ENCODE peak calls at places on chromosome 20, in four cellular contexts. W, A, T and N are unnamed samples.
A peak's percentile ranks its signal among the peaks of the same experiment; 100 is the strongest.

GRCh38 chr20:38450412-38450975 is 15.4 kb upstream of the SNHG17 start:
- DNase-seq in W (peak; percentile 49), A (no peak), T (no peak), N (peak; percentile 66)

GRCh38 chr20:42697962-42698361 is 491.7 kb downstream of the PTPRT start:
- DNase-seq in W (no peak), A (no peak), T (no peak), N (no peak)

GRCh38 chr20:32036716-32037355 is 15.2 kb upstream of the HCK start:
- DNase-seq in W (peak; percentile 47), A (no peak), T (no peak), N (no peak)

GRCh38 chr20:5504061-5504739 is 187.4 kb upstream of the PROKR2 start:
- DNase-seq in W (no peak), A (peak; percentile 68), T (no peak), N (no peak)

GRCh38 chr20:31764641-31765305 is 25.7 kb downstream of the TPX2 start:
- DNase-seq in W (peak; percentile 70), A (no peak), T (no peak), N (no peak)

GRCh38 chr20:10313215-10313614 is 94.6 kb downstream of the SNAP25 start:
- DNase-seq in W (no peak), A (no peak), T (no peak), N (no peak)

GRCh38 chr20:44619294-44619693 is 32.2 kb downstream of the ADA start:
- DNase-seq in W (no peak), A (no peak), T (no peak), N (no peak)

GRCh38 chr20:52219441-52219840 is 27.9 kb upstream of the ZFP64 start:
- DNase-seq in W (peak; percentile 2), A (peak; percentile 36), T (no peak), N (peak; percentile 38)

GRCh38 chr20:15131176-15131575 is 793.8 kb upstream of the FLRT3 start:
- DNase-seq in W (no peak), A (no peak), T (no peak), N (no peak)

GRCh38 chr20:40251284-40251932 is 437.6 kb downstream of the MAFB start:
- DNase-seq in W (peak; percentile 15), A (peak; percentile 77), T (peak; percentile 76), N (peak; percentile 76)

GRCh38 chr20:32603046-32603726 is 18.1 kb upstream of the NOL4L start:
- DNase-seq in W (no peak), A (no peak), T (no peak), N (no peak)

GRCh38 chr20:8652396-8652795 is 416.5 kb upstream of the PLCB4 start:
- DNase-seq in W (no peak), A (no peak), T (no peak), N (no peak)
- H3K56ac ChIP-seq in W (no peak overlapping the region), A (no peak overlapping the region), T (no peak overlapping the region), N (no peak overlapping the region)

GRCh38 chr20:63947638-63948456 is 8.4 kb downstream of the UCKL1 start:
- DNase-seq in W (no peak), A (no peak), T (no peak), N (no peak)
- H3K4ac ChIP-seq in W (no peak overlapping the region), A (no peak overlapping the region), T (no peak overlapping the region), N (no peak overlapping the region)

GRCh38 chr20:45836841-45837240 is 3.2 kb downstream of the SNX21 start:
- DNase-seq in W (no peak), A (no peak), T (no peak), N (no peak)

GRCh38 chr20:45833883-45834796 is 541 bp downstream of the SNX21 start:
- DNase-seq in W (peak; percentile 49), A (peak; percentile 89), T (peak; percentile 93), N (peak; percentile 79)

GRCh38 chr20:45834797-45835161 is 1.2 kb downstream of the SNX21 start:
- DNase-seq in W (no peak), A (no peak), T (no peak), N (no peak)

GRCh38 chr20:45833030-45833882 is at the start of gene SNX21:
- DNase-seq in W (peak; percentile 94), A (peak; percentile 89), T (peak; percentile 90), N (peak; percentile 88)

GRCh38 chr20:45835230-45836224 is 1.9 kb downstream of the SNX21 start:
- DNase-seq in W (peak; percentile 47), A (no peak), T (no peak), N (no peak)
- H3K56ac ChIP-seq in W (no peak overlapping the region), A (no peak overlapping the region), T (no peak overlapping the region), N (no peak overlapping the region)

DNA sequence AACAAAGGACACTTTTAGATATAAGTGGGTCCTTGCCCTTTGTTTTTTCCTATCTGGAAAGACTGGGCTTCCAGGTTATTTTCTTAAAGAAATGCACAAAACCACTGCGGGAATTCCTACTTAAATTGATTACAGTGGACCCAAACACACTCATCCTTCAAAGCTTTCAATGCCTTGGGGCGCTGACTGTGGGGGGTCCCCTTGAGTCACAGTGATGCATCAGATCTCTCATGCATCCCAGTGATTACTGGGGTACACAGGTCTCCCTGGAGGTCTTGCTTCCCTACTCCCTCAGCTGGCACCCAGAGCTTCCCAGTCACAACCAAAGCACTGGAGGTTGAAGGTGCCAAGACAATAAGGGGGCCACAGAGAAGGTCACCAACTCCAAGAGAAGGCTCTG is 20.7 kb downstream of the ABHD12 start:
- DNase-seq in W (no peak), A (no peak), T (no peak), N (no peak)
- H3K4ac ChIP-seq in W (no peak overlapping the region), A (no peak overlapping the region), T (no peak overlapping the region), N (no peak overlapping the region)

GRCh38 chr20:61736751-61737310 is 328.9 kb downstream of the TAF4 start:
- DNase-seq in W (no peak), A (no peak), T (no peak), N (no peak)
- H3K56ac ChIP-seq in W (no peak overlapping the region), A (no peak overlapping the region), T (no peak overlapping the region), N (no peak overlapping the region)